ENCODE peak calls at places on chromosomes 11 and 22, in eight cellular contexts. One of them, this sample, is unnamed.

GRCh38 chr11:47415949-47416472 is 7.6 kb downstream of the SLC39A13 start:
- DNase-seq in M059J: peak; percentile 97
- DNase-seq in osteoblast: peak; percentile 98
- DNase-seq in stimulated activated CD4-positive, alpha-beta T cell treated with anti-CD3 and anti-CD28 coated beads, Interleukin-1b, Interleukin-23, amount 100 ng/mL, for 1 hour: no peak
- DNase-seq in occipital lobe: no peak
- DNase-seq in ovary: peak; percentile 87
- DNase-seq in chondrocyte: peak; percentile 95
- DNase-seq in stimulated activated CD8-positive, alpha-beta memory T cell treated with anti-CD3 and anti-CD28 coated beads, Interleukin-2, amount 100 ng/mL, for 48 hours: no peak
- DNase-seq in this sample: peak; percentile 95

GRCh38 chr11:86623736-86624135 is 48.7 kb downstream of the ME3 start:
- DNase-seq in M059J: no peak
- DNase-seq in stimulated activated CD4-positive, alpha-beta T cell treated with anti-CD3 and anti-CD28 coated beads, Interleukin-1b, Interleukin-23, amount 100 ng/mL, for 1 hour: no peak
- DNase-seq in stimulated activated CD8-positive, alpha-beta memory T cell treated with anti-CD3 and anti-CD28 coated beads, Interleukin-2, amount 100 ng/mL, for 48 hours: no peak
- DNase-seq in osteoblast: no peak
- DNase-seq in chondrocyte: no peak
- DNase-seq in ovary: no peak
- DNase-seq in occipital lobe: no peak
- DNase-seq in this sample: no peak

GRCh38 chr11:120280566-120281160 is 40.7 kb downstream of the POU2F3 start:
- DNase-seq in stimulated activated CD4-positive, alpha-beta T cell treated with anti-CD3 and anti-CD28 coated beads, Interleukin-1b, Interleukin-23, amount 100 ng/mL, for 1 hour: no peak
- DNase-seq in chondrocyte: no peak
- DNase-seq in occipital lobe: no peak
- DNase-seq in M059J: peak; percentile 80
- DNase-seq in stimulated activated CD8-positive, alpha-beta memory T cell treated with anti-CD3 and anti-CD28 coated beads, Interleukin-2, amount 100 ng/mL, for 48 hours: no peak
- DNase-seq in ovary: no peak
- DNase-seq in osteoblast: no peak
- DNase-seq in this sample: no peak

GRCh38 chr22:20438678-20439492 is 1.3 kb upstream of the SCARF2 start:
- DNase-seq in occipital lobe: no peak
- DNase-seq in ovary: peak; percentile 45
- DNase-seq in osteoblast: peak; percentile 99
- DNase-seq in stimulated activated CD4-positive, alpha-beta T cell treated with anti-CD3 and anti-CD28 coated beads, Interleukin-1b, Interleukin-23, amount 100 ng/mL, for 1 hour: no peak
- DNase-seq in chondrocyte: peak; percentile 89
- DNase-seq in stimulated activated CD8-positive, alpha-beta memory T cell treated with anti-CD3 and anti-CD28 coated beads, Interleukin-2, amount 100 ng/mL, for 48 hours: no peak
- DNase-seq in M059J: peak; percentile 38
- DNase-seq in this sample: no peak

GRCh38 chr11:70448983-70449567 is 50.7 kb downstream of the CTTN start:
- DNase-seq in osteoblast: no peak
- DNase-seq in M059J: no peak
- DNase-seq in chondrocyte: no peak
- DNase-seq in occipital lobe: no peak
- DNase-seq in stimulated activated CD4-positive, alpha-beta T cell treated with anti-CD3 and anti-CD28 coated beads, Interleukin-1b, Interleukin-23, amount 100 ng/mL, for 1 hour: no peak
- DNase-seq in stimulated activated CD8-positive, alpha-beta memory T cell treated with anti-CD3 and anti-CD28 coated beads, Interleukin-2, amount 100 ng/mL, for 48 hours: no peak
- DNase-seq in ovary: no peak
- DNase-seq in this sample: no peak

GRCh38 chr11:68503792-68504191 is 43.2 kb downstream of the PPP6R3 start:
- DNase-seq in occipital lobe: no peak
- DNase-seq in osteoblast: no peak
- DNase-seq in M059J: no peak
- DNase-seq in stimulated activated CD8-positive, alpha-beta memory T cell treated with anti-CD3 and anti-CD28 coated beads, Interleukin-2, amount 100 ng/mL, for 48 hours: no peak
- DNase-seq in stimulated activated CD4-positive, alpha-beta T cell treated with anti-CD3 and anti-CD28 coated beads, Interleukin-1b, Interleukin-23, amount 100 ng/mL, for 1 hour: no peak
- DNase-seq in ovary: no peak
- DNase-seq in chondrocyte: no peak
- DNase-seq in this sample: no peak

GRCh38 chr11:46371994-46372393 is 9.5 kb upstream of the MDK start:
- DNase-seq in osteoblast: no peak
- DNase-seq in M059J: no peak
- DNase-seq in occipital lobe: no peak
- DNase-seq in stimulated activated CD4-positive, alpha-beta T cell treated with anti-CD3 and anti-CD28 coated beads, Interleukin-1b, Interleukin-23, amount 100 ng/mL, for 1 hour: no peak
- DNase-seq in stimulated activated CD8-positive, alpha-beta memory T cell treated with anti-CD3 and anti-CD28 coated beads, Interleukin-2, amount 100 ng/mL, for 48 hours: no peak
- DNase-seq in chondrocyte: no peak
- DNase-seq in ovary: no peak
- DNase-seq in this sample: no peak

GRCh38 chr11:44539971-44540370 is 25.5 kb upstream of the CD82 start:
- DNase-seq in osteoblast: no peak
- DNase-seq in stimulated activated CD4-positive, alpha-beta T cell treated with anti-CD3 and anti-CD28 coated beads, Interleukin-1b, Interleukin-23, amount 100 ng/mL, for 1 hour: no peak
- DNase-seq in M059J: no peak
- DNase-seq in chondrocyte: no peak
- DNase-seq in stimulated activated CD8-positive, alpha-beta memory T cell treated with anti-CD3 and anti-CD28 coated beads, Interleukin-2, amount 100 ng/mL, for 48 hours: no peak
- DNase-seq in occipital lobe: no peak
- DNase-seq in ovary: no peak
- DNase-seq in this sample: no peak

GRCh38 chr22:36253523-36254490 is 874 bp downstream of the APOL1 start:
- DNase-seq in stimulated activated CD4-positive, alpha-beta T cell treated with anti-CD3 and anti-CD28 coated beads, Interleukin-1b, Interleukin-23, amount 100 ng/mL, for 1 hour: no peak
- DNase-seq in ovary: peak; percentile 71
- DNase-seq in occipital lobe: no peak
- DNase-seq in stimulated activated CD8-positive, alpha-beta memory T cell treated with anti-CD3 and anti-CD28 coated beads, Interleukin-2, amount 100 ng/mL, for 48 hours: no peak
- DNase-seq in chondrocyte: no peak
- DNase-seq in osteoblast: no peak
- DNase-seq in M059J: peak; percentile 24
- DNase-seq in this sample: peak; percentile 38

GRCh38 chr11:36792870-36793541 is 195.0 kb upstream of the RAG2 start:
- DNase-seq in M059J: no peak
- DNase-seq in stimulated activated CD8-positive, alpha-beta memory T cell treated with anti-CD3 and anti-CD28 coated beads, Interleukin-2, amount 100 ng/mL, for 48 hours: no peak
- DNase-seq in stimulated activated CD4-positive, alpha-beta T cell treated with anti-CD3 and anti-CD28 coated beads, Interleukin-1b, Interleukin-23, amount 100 ng/mL, for 1 hour: no peak
- DNase-seq in chondrocyte: no peak
- DNase-seq in osteoblast: no peak
- DNase-seq in occipital lobe: no peak
- DNase-seq in ovary: peak; percentile 17
- DNase-seq in this sample: no peak

GRCh38 chr11:134978388-134979088 is 566.5 kb upstream of the B3GAT1 start:
- DNase-seq in stimulated activated CD4-positive, alpha-beta T cell treated with anti-CD3 and anti-CD28 coated beads, Interleukin-1b, Interleukin-23, amount 100 ng/mL, for 1 hour: no peak
- DNase-seq in occipital lobe: no peak
- DNase-seq in stimulated activated CD8-positive, alpha-beta memory T cell treated with anti-CD3 and anti-CD28 coated beads, Interleukin-2, amount 100 ng/mL, for 48 hours: no peak
- DNase-seq in osteoblast: no peak
- DNase-seq in chondrocyte: no peak
- DNase-seq in ovary: no peak
- DNase-seq in M059J: peak; percentile 38
- DNase-seq in this sample: peak; percentile 9

GRCh38 chr11:10075141-10075540 is 218.9 kb downstream of the SBF2 start:
- DNase-seq in osteoblast: no peak
- DNase-seq in stimulated activated CD8-positive, alpha-beta memory T cell treated with anti-CD3 and anti-CD28 coated beads, Interleukin-2, amount 100 ng/mL, for 48 hours: no peak
- DNase-seq in M059J: no peak
- DNase-seq in stimulated activated CD4-positive, alpha-beta T cell treated with anti-CD3 and anti-CD28 coated beads, Interleukin-1b, Interleukin-23, amount 100 ng/mL, for 1 hour: no peak
- DNase-seq in ovary: no peak
- DNase-seq in chondrocyte: no peak
- DNase-seq in occipital lobe: no peak
- DNase-seq in this sample: no peak